ENCODE peak calls at places on chromosomes 12 and 14, in five cellular contexts. One of them, this sample, is unnamed.

GRCh38 chr12:51631021-51631420 is 40.0 kb downstream of the SCN8A start:
- DNase-seq in K562: no peak
- DNase-seq in HepG2: no peak
- DNase-seq in HCT116: no peak
- DNase-seq in H1: no peak
- DNase-seq in this sample: no peak

GRCh38 chr12:6620137-6620884 is 13.1 kb upstream of the CHD4 start:
- DNase-seq in K562: no peak
- DNase-seq in HepG2: no peak
- DNase-seq in HCT116: no peak
- DNase-seq in H1: peak
- DNase-seq in this sample: no peak

GRCh38 chr14:66403183-66403582 is 83.0 kb upstream of the CCDC196 start:
- DNase-seq in K562: peak
- DNase-seq in HepG2: peak
- DNase-seq in HCT116: no peak
- DNase-seq in H1: no peak
- DNase-seq in this sample: no peak

GRCh38 chr14:64363265-64363840 is 24.8 kb upstream of the MTHFD1 start:
- DNase-seq in K562: peak
- DNase-seq in HepG2: no peak
- DNase-seq in HCT116: no peak
- DNase-seq in H1: no peak
- DNase-seq in this sample: no peak

GRCh38 chr12:105622846-105623245 is 292.4 kb downstream of the C12orf75 start:
- DNase-seq in K562: no peak
- DNase-seq in HepG2: no peak
- DNase-seq in HCT116: no peak
- DNase-seq in H1: no peak
- DNase-seq in this sample: no peak

GRCh38 chr14:57293851-57294837 is 25.4 kb downstream of the AP5M1 start:
- DNase-seq in K562: no peak
- DNase-seq in HepG2: no peak
- DNase-seq in HCT116: no peak
- DNase-seq in H1: no peak
- DNase-seq in this sample: no peak

GRCh38 chr14:58620011-58620410 is 17.8 kb upstream of the DACT1 start:
- DNase-seq in K562: no peak
- DNase-seq in HepG2: no peak
- DNase-seq in HCT116: no peak
- DNase-seq in H1: no peak
- DNase-seq in this sample: no peak

GRCh38 chr12:72289633-72290032 is 17.5 kb downstream of the TRHDE start:
- DNase-seq in K562: no peak
- DNase-seq in HepG2: no peak
- DNase-seq in HCT116: no peak
- DNase-seq in H1: no peak
- DNase-seq in this sample: no peak

GRCh38 chr12:119959435-119959834 is 29.6 kb upstream of the BICDL1 start:
- DNase-seq in K562: no peak
- DNase-seq in HepG2: no peak
- DNase-seq in HCT116: no peak
- DNase-seq in H1: no peak
- DNase-seq in this sample: no peak

GRCh38 chr12:110638792-110639191 is 24.9 kb downstream of the TCTN1 start:
- DNase-seq in K562: no peak
- DNase-seq in HepG2: no peak
- DNase-seq in HCT116: no peak
- DNase-seq in H1: no peak
- DNase-seq in this sample: no peak

GRCh38 chr14:104710071-104710735 is 13.8 kb upstream of the ADSS1 start:
- DNase-seq in K562: no peak
- DNase-seq in HepG2: no peak
- DNase-seq in HCT116: no peak
- DNase-seq in H1: no peak
- DNase-seq in this sample: no peak

GRCh38 chr12:50598321-50598862 is 93.6 kb downstream of the DIP2B start:
- DNase-seq in K562: no peak
- DNase-seq in HepG2: no peak
- DNase-seq in HCT116: no peak
- DNase-seq in H1: no peak
- DNase-seq in this sample: no peak

GRCh38 chr12:88108021-88108420 is 33.9 kb downstream of the CEP290 start:
- DNase-seq in K562: no peak
- DNase-seq in HepG2: no peak
- DNase-seq in HCT116: no peak
- DNase-seq in H1: no peak
- DNase-seq in this sample: no peak

GRCh38 chr14:71720978-71721624 is 211.1 kb upstream of the RGS6 start:
- DNase-seq in K562: peak
- DNase-seq in HepG2: peak
- DNase-seq in HCT116: peak
- DNase-seq in H1: peak
- DNase-seq in this sample: peak

GRCh38 chr12:9673404-9674225 is 4.1 kb downstream of the CLEC2D start:
- DNase-seq in K562: peak
- DNase-seq in HepG2: peak
- DNase-seq in HCT116: peak
- DNase-seq in H1: no peak
- DNase-seq in this sample: no peak

GRCh38 chr14:94933411-94933964 is 163.6 kb upstream of the GSC start:
- DNase-seq in K562: no peak
- DNase-seq in HepG2: no peak
- DNase-seq in HCT116: no peak
- DNase-seq in H1: no peak
- DNase-seq in this sample: no peak

GRCh38 chr12:5022465-5023061 is 21.1 kb upstream of the KCNA5 start:
- DNase-seq in K562: peak
- DNase-seq in HepG2: peak
- DNase-seq in HCT116: peak
- DNase-seq in H1: peak
- DNase-seq in this sample: no peak

GRCh38 chr14:102737402-102738372 is 39.6 kb upstream of the TRAF3 start:
- DNase-seq in K562: no peak
- DNase-seq in HepG2: no peak
- DNase-seq in HCT116: no peak
- DNase-seq in H1: no peak
- DNase-seq in this sample: no peak

GRCh38 chr12:106032141-106032925 is 106.4 kb downstream of the NUAK1 start:
- DNase-seq in K562: no peak
- DNase-seq in HepG2: no peak
- DNase-seq in HCT116: no peak
- DNase-seq in H1: no peak
- DNase-seq in this sample: no peak

GRCh38 chr14:21367582-21368144 is 16.2 kb downstream of the SUPT16H start:
- DNase-seq in K562: no peak
- DNase-seq in HepG2: no peak
- DNase-seq in HCT116: no peak
- DNase-seq in H1: no peak
- DNase-seq in this sample: no peak

GRCh38 chr12:13173012-13173441 is 23.5 kb upstream of the EMP1 start:
- DNase-seq in K562: no peak
- DNase-seq in HepG2: no peak
- DNase-seq in HCT116: no peak
- DNase-seq in H1: no peak
- DNase-seq in this sample: no peak

GRCh38 chr12:90816353-90817089 is 138.5 kb downstream of the CCER1 start:
- DNase-seq in K562: no peak
- DNase-seq in HepG2: no peak
- DNase-seq in HCT116: no peak
- DNase-seq in H1: no peak
- DNase-seq in this sample: no peak

GRCh38 chr12:28369483-28369882 is 179.2 kb downstream of the CCDC91 start:
- DNase-seq in K562: peak
- DNase-seq in HepG2: no peak
- DNase-seq in HCT116: no peak
- DNase-seq in H1: no peak
- DNase-seq in this sample: no peak
- TF ChIP-seq SRF in K562: no peak
- TF ChIP-seq SRF in HepG2: no peak
- TF ChIP-seq SRF in HCT116: no peak
- TF ChIP-seq SRF in H1: no peak
- TF ChIP-seq SRF in this sample: no peak

GRCh38 chr14:100165825-100166520 is 6.5 kb upstream of the DEGS2 start:
- DNase-seq in K562: no peak
- DNase-seq in HepG2: no peak
- DNase-seq in HCT116: no peak
- DNase-seq in H1: no peak
- DNase-seq in this sample: no peak

GRCh38 chr14:100164808-100165207 is 5.4 kb upstream of the DEGS2 start:
- DNase-seq in K562: no peak
- DNase-seq in HepG2: no peak
- DNase-seq in HCT116: no peak
- DNase-seq in H1: no peak
- DNase-seq in this sample: no peak

GRCh38 chr14:100160534-100160916 is 1.1 kb upstream of the DEGS2 start:
- DNase-seq in K562: no peak
- DNase-seq in HepG2: no peak
- DNase-seq in HCT116: no peak
- DNase-seq in H1: no peak
- DNase-seq in this sample: no peak

GRCh38 chr14:100168515-100168914 is 9.1 kb upstream of the DEGS2 start:
- DNase-seq in K562: peak
- DNase-seq in HepG2: no peak
- DNase-seq in HCT116: no peak
- DNase-seq in H1: no peak
- DNase-seq in this sample: no peak

DNA sequence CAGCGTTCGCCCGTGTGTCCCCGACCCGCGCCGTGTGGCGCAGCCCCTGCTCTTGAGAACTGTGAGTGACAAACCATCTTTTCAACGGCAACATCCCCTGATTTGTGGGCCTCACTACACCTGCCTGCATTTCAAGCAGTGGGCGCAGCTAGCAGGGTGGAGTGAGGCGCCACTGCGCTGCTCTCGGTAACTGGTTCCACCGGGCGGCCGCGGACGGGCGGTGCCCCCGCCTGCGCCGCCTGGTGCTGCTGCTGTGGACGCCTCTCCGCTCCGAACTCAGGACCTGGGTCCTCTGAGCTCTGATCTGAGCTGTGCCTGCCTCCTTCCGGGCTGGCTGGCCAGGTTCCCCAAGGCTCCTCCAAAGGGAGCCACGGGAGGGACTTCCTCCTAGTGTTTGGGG is 5.9 kb upstream of the DEGS2 start:
- DNase-seq in K562: no peak
- DNase-seq in HepG2: no peak
- DNase-seq in HCT116: no peak
- DNase-seq in H1: no peak
- DNase-seq in this sample: no peak
- TF ChIP-seq SRF in K562: no peak
- TF ChIP-seq SRF in HepG2: no peak
- TF ChIP-seq SRF in HCT116: no peak
- TF ChIP-seq SRF in H1: no peak
- TF ChIP-seq SRF in this sample: no peak

GRCh38 chr14:22829661-22830328 is at the start of gene MRPL52:
- DNase-seq in K562: peak
- DNase-seq in HepG2: peak
- DNase-seq in HCT116: peak
- DNase-seq in H1: no peak
- DNase-seq in this sample: no peak
- TF ChIP-seq SRF in K562: no peak
- TF ChIP-seq SRF in HepG2: no peak
- TF ChIP-seq SRF in HCT116: no peak
- TF ChIP-seq SRF in H1: no peak
- TF ChIP-seq SRF in this sample: no peak

GRCh38 chr12:124369055-124369900 is 74.4 kb downstream of the RFLNA start:
- DNase-seq in K562: no peak
- DNase-seq in HepG2: peak
- DNase-seq in HCT116: no peak
- DNase-seq in H1: no peak
- DNase-seq in this sample: no peak
- TF ChIP-seq SRF in K562: no peak
- TF ChIP-seq SRF in HepG2: no peak
- TF ChIP-seq SRF in HCT116: no peak
- TF ChIP-seq SRF in H1: no peak
- TF ChIP-seq SRF in this sample: no peak

DNA sequence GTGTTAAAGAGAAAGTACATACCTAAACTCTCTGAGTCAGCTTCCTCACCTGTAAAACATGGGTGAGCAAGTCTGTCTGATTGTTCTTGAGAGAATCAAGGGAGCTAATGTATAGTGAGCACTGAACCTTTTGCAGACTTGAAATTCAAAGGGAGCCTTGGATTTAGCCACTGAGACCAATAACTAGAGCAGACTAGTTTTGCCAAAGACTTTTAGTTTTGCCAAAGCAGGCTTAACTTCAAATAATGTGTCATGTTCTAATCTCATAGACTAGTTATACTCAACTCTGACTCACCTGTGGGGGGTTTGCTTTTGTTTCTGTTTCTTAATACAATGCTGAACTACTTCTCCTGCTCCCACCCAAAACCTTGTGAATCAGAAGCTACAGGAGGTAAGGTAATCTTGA is 123.7 kb downstream of the SLC25A21 start:
- DNase-seq in K562: no peak
- DNase-seq in HepG2: no peak
- DNase-seq in HCT116: no peak
- DNase-seq in H1: no peak
- DNase-seq in this sample: no peak
- TF ChIP-seq SRF in K562: no peak
- TF ChIP-seq SRF in HepG2: no peak
- TF ChIP-seq SRF in HCT116: no peak
- TF ChIP-seq SRF in H1: no peak
- TF ChIP-seq SRF in this sample: no peak

GRCh38 chr12:124279315-124279714 is 15.6 kb upstream of the RFLNA start:
- DNase-seq in K562: no peak
- DNase-seq in HepG2: no peak
- DNase-seq in HCT116: no peak
- DNase-seq in H1: no peak
- DNase-seq in this sample: no peak
- TF ChIP-seq SRF in K562: no peak
- TF ChIP-seq SRF in HepG2: no peak
- TF ChIP-seq SRF in HCT116: no peak
- TF ChIP-seq SRF in H1: no peak
- TF ChIP-seq SRF in this sample: no peak

DNA sequence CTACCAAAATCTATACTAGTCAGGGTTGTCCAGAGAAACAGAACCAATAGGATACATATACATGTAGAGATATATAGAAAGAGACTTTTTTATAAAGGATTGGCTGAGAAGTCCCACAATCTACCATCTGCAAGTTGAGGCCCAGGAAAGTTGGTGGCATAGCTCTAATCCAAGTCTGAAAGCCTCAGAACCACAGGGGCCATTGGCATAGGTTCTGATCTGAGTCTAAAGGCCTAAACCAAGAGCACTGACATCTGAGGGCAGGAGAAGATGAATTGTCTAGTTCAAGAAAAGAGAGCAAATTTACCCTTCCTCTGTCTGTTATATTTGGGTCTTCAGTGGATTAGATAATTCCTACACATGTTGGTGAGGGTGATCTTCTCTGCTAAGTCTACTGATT is 433.1 kb downstream of the ADAMTS20 start:
- DNase-seq in K562: no peak
- DNase-seq in HepG2: no peak
- DNase-seq in HCT116: no peak
- DNase-seq in H1: no peak
- DNase-seq in this sample: no peak
- TF ChIP-seq SRF in K562: no peak
- TF ChIP-seq SRF in HepG2: no peak
- TF ChIP-seq SRF in HCT116: no peak
- TF ChIP-seq SRF in H1: no peak
- TF ChIP-seq SRF in this sample: no peak

This sample was measured in GM12878.